ENCODE peak calls at places on chromosomes 6 and 20, in four cellular contexts. R is GM12878, O is K562, L is SK-N-SH. S is an unnamed sample.

GRCh38 chr20:44038681-44039123 is 124.0 kb downstream of the TOX2 start:
- DNase-seq in R (no peak), L (peak), O (no peak), S (no peak)

GRCh38 chr20:44019638-44020335 is 105.1 kb downstream of the TOX2 start:
- DNase-seq in L (no peak), R (no peak), O (no peak), S (no peak)

GRCh38 chr6:28979679-28980078 is 25.4 kb downstream of the ZNF311 start:
- DNase-seq in L (no peak), O (peak), R (no peak), S (no peak)

GRCh38 chr6:112155900-112156299 is 68.5 kb downstream of the FAM229B start:
- DNase-seq in O (no peak), L (no peak), R (no peak), S (no peak)

GRCh38 chr20:37261714-37262113 is at the start of gene GHRH:
- DNase-seq in R (no peak), L (no peak), O (no peak), S (no peak)

GRCh38 chr6:75296811-75297779 is 12.5 kb upstream of the TMEM30A start:
- DNase-seq in R (no peak), L (peak), O (peak), S (no peak)

GRCh38 chr6:144582939-144583613 is 297.9 kb downstream of the UTRN start:
- DNase-seq in L (peak), O (no peak), R (peak), S (peak)

GRCh38 chr6:134347916-134348805 is 30.2 kb upstream of the SGK1 start:
- DNase-seq in R (no peak), L (no peak), O (no peak), S (no peak)

GRCh38 chr6:75947935-75948334 is 124.5 kb downstream of the IMPG1 start:
- DNase-seq in R (no peak), L (no peak), O (no peak), S (no peak)

GRCh38 chr6:144278659-144279314 is 6.3 kb upstream of the UTRN start:
- DNase-seq in O (no peak), R (no peak), L (no peak), S (no peak)

GRCh38 chr20:25282034-25282781 is 34.3 kb downstream of the PYGB start:
- DNase-seq in R (no peak), L (no peak), O (no peak), S (peak)

GRCh38 chr20:49447946-49448809 is 34.3 kb downstream of the KCNB1 start:
- DNase-seq in O (no peak), L (no peak), R (no peak), S (no peak)

GRCh38 chr6:35078896-35079295 is 62.2 kb downstream of the TCP11 start:
- DNase-seq in O (no peak), R (no peak), L (no peak), S (no peak)

GRCh38 chr6:4446982-4447381 is 311.6 kb upstream of the ECI2 start:
- DNase-seq in L (no peak), O (no peak), R (no peak), S (no peak)
- TF ChIP-seq NRF1 in L (no peak), O (no peak), R (no peak), S (no peak)

GRCh38 chr6:170449835-170450753 is 103.0 kb downstream of the PSMB1 start:
- DNase-seq in O (no peak), L (no peak), R (no peak), S (no peak)
- TF ChIP-seq NRF1 in O (no peak), L (no peak), R (no peak), S (no peak)

DNA sequence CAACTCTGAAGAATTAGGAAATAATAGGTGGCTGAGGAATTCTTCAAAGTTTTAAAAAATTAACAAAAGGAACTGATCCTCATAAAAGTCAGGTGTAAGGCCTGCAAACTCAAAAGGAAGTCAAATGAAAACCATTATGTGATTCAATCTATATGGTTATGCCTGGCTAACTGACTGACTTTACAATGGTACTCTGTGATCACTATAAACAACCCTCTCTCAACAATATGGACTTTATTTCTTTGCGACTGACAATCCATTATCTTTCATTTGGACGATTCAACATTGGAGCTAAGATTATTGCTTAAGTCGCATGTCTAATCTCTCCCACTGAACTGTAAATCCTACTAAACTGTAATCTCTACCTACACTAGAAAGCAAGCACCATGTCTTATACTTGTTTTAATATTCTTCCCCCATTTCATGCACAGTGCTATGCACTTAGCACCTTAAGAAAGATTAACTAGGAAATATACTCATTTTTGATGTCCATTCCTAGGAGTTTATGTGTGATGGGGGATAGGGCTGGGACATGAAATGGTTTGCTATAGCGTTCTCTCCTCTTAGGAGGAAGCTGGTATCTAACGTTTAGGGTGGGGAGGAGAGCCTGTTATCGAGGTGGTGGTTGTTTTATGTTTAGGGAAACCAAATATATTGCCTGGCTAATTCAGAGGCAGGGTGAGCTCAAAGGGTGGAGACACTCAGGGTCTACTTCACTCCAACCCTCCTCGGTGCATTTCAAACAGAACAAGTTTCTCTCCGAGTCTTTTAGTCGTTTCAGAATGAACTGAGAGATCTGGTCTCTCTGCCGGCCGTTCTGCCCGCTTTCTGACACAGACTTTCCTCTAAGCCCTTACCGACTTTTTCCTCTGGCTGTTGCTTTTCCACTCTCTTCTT is 1.3 kb downstream of the STK38 start:
- DNase-seq in R (no peak), L (peak), O (peak), S (no peak)
- TF ChIP-seq NRF1 in R (no peak), L (no peak), O (no peak), S (no peak)

GRCh38 chr6:105194591-105194990 is 14.8 kb upstream of the POPDC3 start:
- DNase-seq in R (no peak), L (no peak), O (no peak), S (no peak)
- TF ChIP-seq NRF1 in R (no peak), L (no peak), O (no peak), S (no peak)

GRCh38 chr20:51269671-51270070 is 246.8 kb upstream of the KCNG1 start:
- DNase-seq in O (no peak), R (no peak), L (peak), S (no peak)

GRCh38 chr20:51266353-51266752 is 243.4 kb upstream of the KCNG1 start:
- DNase-seq in R (no peak), O (no peak), L (no peak), S (no peak)

GRCh38 chr20:51272392-51272791 is 249.5 kb upstream of the KCNG1 start:
- DNase-seq in O (no peak), L (no peak), R (no peak), S (no peak)

GRCh38 chr20:51265366-51265765 is 242.5 kb upstream of the KCNG1 start:
- DNase-seq in O (no peak), R (no peak), L (no peak), S (no peak)

DNA sequence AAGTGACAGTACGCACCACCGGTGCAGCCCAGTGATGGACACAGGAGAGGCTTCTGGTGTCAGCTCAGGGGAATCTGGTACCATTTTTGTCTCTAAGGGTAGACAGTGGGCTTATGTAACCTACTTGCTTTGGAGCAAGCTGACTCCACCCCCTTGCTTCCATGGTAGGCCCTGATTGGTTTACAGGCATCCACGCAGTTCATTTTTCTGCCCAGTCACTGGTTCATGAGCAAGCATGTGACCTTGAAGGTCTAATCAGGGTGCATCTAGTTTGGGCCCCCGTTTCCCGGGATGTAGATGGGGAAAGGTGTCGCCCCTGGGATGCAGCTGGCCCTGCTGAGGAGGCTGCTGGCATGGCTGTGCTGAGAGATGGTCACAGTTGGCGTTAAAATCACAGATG is 244.8 kb upstream of the KCNG1 start:
- DNase-seq in R (no peak), L (no peak), O (peak), S (no peak)
- TF ChIP-seq NRF1 in R (no peak), L (no peak), O (no peak), S (no peak)